ENCODE peak calls at places on chromosomes 7 and 10, in four cellular contexts. N is Peyer's patch, R is fibroblast of lung, O is WERI-Rb-1. C is an unnamed sample.

GRCh38 chr10:91617073-91617580 is 15.7 kb downstream of the PPP1R3C start:
- DNase-seq in N (no peak), R (peak; percentile 96), O (no peak), C (no peak)

GRCh38 chr7:30330134-30331111 is 46.0 kb downstream of the ZNRF2 start:
- DNase-seq in O (no peak), N (no peak), R (peak; percentile 40), C (no peak)

GRCh38 chr7:121313793-121314676 is 14.8 kb upstream of the WNT16 start:
- DNase-seq in O (no peak), R (peak; percentile 73), N (no peak), C (no peak)

GRCh38 chr10:121351533-121351932 is 246.7 kb downstream of the FGFR2 start:
- DNase-seq in N (no peak), R (no peak), O (no peak), C (no peak)

GRCh38 chr7:125468855-125469174 is 539.2 kb upstream of the POT1 start:
- DNase-seq in O (no peak), N (no peak), R (no peak), C (peak; percentile 47)

GRCh38 chr7:131003634-131004033 is 269.6 kb upstream of the KLF14 start:
- DNase-seq in O (no peak), N (no peak), R (no peak), C (no peak)

GRCh38 chr7:48168159-48168558 is 3.1 kb upstream of the ABCA13 start:
- DNase-seq in O (no peak), R (peak; percentile 11), N (no peak), C (no peak)

GRCh38 chr7:157612664-157613561 is 276.1 kb downstream of the DNAJB6 start:
- DNase-seq in N (no peak), O (no peak), R (peak; percentile 0), C (peak; percentile 30)

GRCh38 chr7:156026076-156027002 is 214.1 kb upstream of the SHH start:
- DNase-seq in N (no peak), R (no peak), O (no peak), C (no peak)

GRCh38 chr10:6919077-6919476 is 339.0 kb upstream of the PRKCQ start:
- DNase-seq in N (no peak), O (no peak), R (no peak), C (no peak)

GRCh38 chr10:102713483-102713813 is 749 bp downstream of the ARL3 start:
- DNase-seq in N (no peak), O (no peak), R (no peak), C (no peak)

GRCh38 chr10:3761111-3761686 is 23.8 kb downstream of the KLF6 start:
- DNase-seq in O (no peak), N (no peak), R (no peak), C (no peak)

GRCh38 chr10:106242301-106242700 is 922.2 kb downstream of the SORCS1 start:
- DNase-seq in O (no peak), R (no peak), N (no peak), C (no peak)

GRCh38 chr7:55961994-55962393 is 2.4 kb upstream of the NIPSNAP2 start:
- DNase-seq in R (no peak), O (no peak), N (no peak), C (no peak)

GRCh38 chr7:111436608-111437007 is 125.7 kb downstream of the IMMP2L start:
- DNase-seq in R (no peak), N (no peak), O (no peak), C (no peak)

GRCh38 chr7:35725280-35725680 is 30.3 kb upstream of the HERPUD2 start:
- DNase-seq in R (no peak), N (no peak), O (no peak), C (no peak)

GRCh38 chr7:1358376-1359050 is 100.8 kb downstream of the MICALL2 start:
- DNase-seq in N (peak; percentile 20), R (no peak), O (no peak), C (no peak)

GRCh38 chr10:18649364-18649959 is 1.9 kb downstream of the NSUN6 start:
- DNase-seq in N (no peak), R (no peak), O (no peak), C (no peak)

GRCh38 chr7:31068006-31068675 is 16.0 kb downstream of the ADCYAP1R1 start:
- DNase-seq in O (no peak), N (peak; percentile 24), R (no peak), C (peak; percentile 22)

GRCh38 chr7:35253680-35254495 is at the start of gene TBX20:
- DNase-seq in N (peak; percentile 67), O (peak; percentile 68), R (peak; percentile 31), C (peak; percentile 69)

GRCh38 chr10:5094265-5095205 is at the start of gene AKR1C3:
- DNase-seq in R (peak; percentile 84), N (peak; percentile 64), O (no peak), C (no peak)

GRCh38 chr7:39754326-39755120 is 131.2 kb downstream of the RALA start:
- DNase-seq in N (no peak), R (peak; percentile 70), O (peak; percentile 41), C (no peak)

GRCh38 chr7:3912291-3912690 is 611.2 kb downstream of the SDK1 start:
- DNase-seq in O (no peak), N (no peak), R (no peak), C (no peak)

GRCh38 chr10:52252322-52252721 is 61.8 kb upstream of the DKK1 start:
- DNase-seq in N (no peak), R (no peak), O (no peak), C (no peak)

GRCh38 chr7:137625197-137625596 is 221.6 kb downstream of the DGKI start:
- DNase-seq in O (no peak), R (no peak), N (no peak), C (no peak)

GRCh38 chr7:50629238-50629901 is 64.2 kb upstream of the DDC start:
- DNase-seq in N (no peak), R (no peak), O (no peak), C (no peak)

GRCh38 chr10:132225073-132225848 is 38.5 kb downstream of the DPYSL4 start:
- DNase-seq in O (no peak), N (no peak), R (no peak), C (no peak)

GRCh38 chr7:32204361-32205018 is 134.3 kb upstream of the PDE1C start:
- DNase-seq in R (peak; percentile 73), O (peak; percentile 69), N (peak; percentile 55), C (peak; percentile 34)

GRCh38 chr7:138238734-138239133 is 162.5 kb downstream of the AKR1D1 start:
- DNase-seq in O (no peak), N (no peak), R (no peak), C (no peak)

GRCh38 chr10:132506711-132507466 is 30.7 kb upstream of the INPP5A start:
- DNase-seq in O (no peak), R (peak; percentile 59), N (peak; percentile 35), C (no peak)

GRCh38 chr7:22586806-22587180 is 86.8 kb upstream of the STEAP1B start:
- DNase-seq in N (no peak), O (no peak), R (peak; percentile 78), C (no peak)

GRCh38 chr7:17021205-17021604 is 139.4 kb upstream of the AGR3 start:
- DNase-seq in N (no peak), O (no peak), R (no peak), C (no peak)

GRCh38 chr7:37438879-37439278 is 9.8 kb downstream of the ELMO1 start:
- DNase-seq in N (no peak), R (no peak), O (no peak), C (no peak)

GRCh38 chr7:131897016-131897789 is 340.8 kb upstream of the PODXL start:
- DNase-seq in O (peak; percentile 94), N (no peak), R (peak; percentile 26), C (no peak)

GRCh38 chr7:1743481-1744230 is 73.6 kb downstream of the ELFN1 start:
- DNase-seq in R (no peak), N (no peak), O (no peak), C (no peak)

GRCh38 chr10:31730776-31731175 is 197.9 kb downstream of the ARHGAP12 start:
- DNase-seq in O (no peak), N (no peak), R (no peak), C (no peak)

GRCh38 chr7:46360811-46361210 is 439.7 kb upstream of the IGFBP3 start:
- DNase-seq in O (peak; percentile 17), R (no peak), N (no peak), C (no peak)
- TF ChIP-seq CTCF in O (no peak), R (no peak), N (no peak), C (no peak)

GRCh38 chr10:101107771-101108170 is 23.3 kb upstream of the TLX1 start:
- DNase-seq in O (no peak), N (no peak), R (no peak), C (no peak)

GRCh38 chr10:101113890-101114403 is 17.2 kb upstream of the TLX1 start:
- DNase-seq in N (no peak), O (no peak), R (no peak), C (no peak)

GRCh38 chr10:101112799-101113594 is 18.1 kb upstream of the TLX1 start:
- DNase-seq in N (no peak), R (no peak), O (no peak), C (peak; percentile 22)

GRCh38 chr10:101111547-101111946 is 19.6 kb upstream of the TLX1 start:
- DNase-seq in R (no peak), O (no peak), N (no peak), C (no peak)

DNA sequence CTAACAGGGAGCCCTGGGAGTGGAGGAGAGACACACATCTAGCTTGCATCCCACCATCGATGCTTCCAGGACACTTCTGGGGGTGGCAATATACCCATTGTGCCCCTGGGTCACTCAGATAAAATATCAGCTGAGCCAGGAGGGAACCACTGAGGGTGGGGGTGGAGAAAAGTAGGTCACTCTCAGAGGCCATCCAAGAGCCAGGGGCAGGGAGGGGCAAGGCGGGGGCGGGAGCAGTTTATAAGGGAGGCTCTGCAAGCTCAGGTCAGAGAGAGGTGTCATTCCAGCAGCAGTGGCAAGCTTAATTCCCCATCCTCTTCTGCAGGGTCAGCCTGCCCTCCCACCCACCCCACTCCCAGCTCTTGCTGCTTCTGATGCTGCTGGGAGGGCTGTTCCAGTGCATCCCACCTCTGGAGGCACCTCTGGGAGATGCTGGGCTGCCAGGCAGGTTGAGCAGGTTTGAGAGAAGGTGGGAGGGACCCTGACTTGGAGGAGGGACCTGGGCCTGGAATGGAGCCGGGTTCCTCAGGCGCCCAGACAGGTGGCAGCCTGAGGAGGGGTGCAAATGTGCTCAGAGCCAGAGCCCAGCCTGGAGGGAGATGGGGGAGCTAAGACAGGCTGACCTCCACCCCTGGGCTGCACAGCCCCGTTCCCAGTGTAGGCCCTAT is 20.1 kb upstream of the TLX1 start:
- DNase-seq in O (no peak), N (no peak), R (no peak), C (no peak)
- H3K27me3 ChIP-seq in O (no peaks in the 10 kb centered on the region), N (no peaks in the 10 kb centered on the region), R (peaks cover 18% of the 10 kb centered on the region), C (no peaks in the 10 kb centered on the region)

GRCh38 chr10:127973810-127974311 is 67.0 kb downstream of the PTPRE start:
- DNase-seq in N (no peak), O (peak; percentile 56), R (no peak), C (no peak)
- TF ChIP-seq CTCF in N (no peak), O (peak; percentile 81), R (no peak), C (no peak)

DNA sequence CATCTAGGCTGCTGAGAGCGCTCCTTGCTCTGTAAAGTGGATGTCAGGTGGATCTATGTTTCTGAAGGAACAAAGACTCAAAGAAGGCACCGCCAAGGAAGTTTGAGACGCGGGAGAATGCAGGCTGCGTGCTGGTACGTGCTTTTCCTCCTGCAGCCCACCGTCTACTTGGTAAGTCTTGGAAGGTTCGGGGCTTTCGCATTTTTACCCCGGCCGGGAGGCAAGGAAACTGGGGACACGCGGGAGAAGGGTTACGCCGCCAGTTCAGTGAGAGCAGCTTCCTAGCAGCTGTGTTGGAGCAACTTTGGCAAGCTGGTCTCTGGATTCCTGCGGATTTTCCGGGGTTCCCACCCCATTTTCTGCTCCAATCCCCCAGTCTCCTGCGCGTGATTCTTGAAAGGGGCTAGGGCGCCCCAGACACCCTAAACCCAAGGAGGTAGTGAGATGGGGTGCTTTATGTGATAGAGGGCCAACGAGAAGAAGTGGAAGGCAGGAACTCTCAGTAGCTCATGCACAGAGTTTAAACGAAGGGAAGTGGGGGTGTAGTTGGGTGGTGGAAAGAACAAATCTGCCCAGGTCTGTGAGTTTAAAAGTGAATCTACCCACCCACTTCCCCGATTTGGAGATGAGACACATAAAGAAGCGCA is 2.3 kb downstream of the NXPH1 start:
- DNase-seq in R (no peak), O (no peak), N (no peak), C (no peak)
- H3K27me3 ChIP-seq in R (no peaks in the 10 kb centered on the region), O (no peaks in the 10 kb centered on the region), N (no peaks in the 10 kb centered on the region), C (peaks cover 46% of the 10 kb centered on the region)

C was measured in pancreas.